ENCODE peak calls at places on chromosome 3, in five cellular contexts. One of them, this sample, is unnamed. For H3K36me3, the result is how much of the 10 kb centered on the place peaks cover.

GRCh38 chr3:50260942-50261441 is 8.0 kb upstream of the SEMA3B start:
- DNase-seq in mucosa of descending colon: no peak
- DNase-seq in Caco-2: no peak
- DNase-seq in heart left ventricle: no peak
- DNase-seq in heart right ventricle: no peak
- DNase-seq in this sample: no peak

GRCh38 chr3:137692803-137693431 is 71.2 kb upstream of the SOX14 start:
- DNase-seq in Caco-2: peak
- DNase-seq in heart right ventricle: no peak
- DNase-seq in mucosa of descending colon: peak
- DNase-seq in heart left ventricle: no peak
- DNase-seq in this sample: no peak

GRCh38 chr3:38000965-38001455 is 10.4 kb downstream of the VILL start:
- DNase-seq in heart right ventricle: no peak
- DNase-seq in mucosa of descending colon: peak
- DNase-seq in Caco-2: peak
- DNase-seq in heart left ventricle: no peak
- DNase-seq in this sample: peak

GRCh38 chr3:70984756-70985155 is 598.8 kb downstream of the FOXP1 start:
- DNase-seq in heart right ventricle: no peak
- DNase-seq in heart left ventricle: no peak
- DNase-seq in Caco-2: no peak
- DNase-seq in mucosa of descending colon: no peak
- DNase-seq in this sample: no peak

GRCh38 chr3:48187579-48188265 is 495 bp downstream of the CDC25A start:
- DNase-seq in heart left ventricle: peak
- DNase-seq in heart right ventricle: peak
- DNase-seq in mucosa of descending colon: peak
- DNase-seq in Caco-2: peak
- DNase-seq in this sample: peak

GRCh38 chr3:141083831-141084624 is 32.9 kb downstream of the SPSB4 start:
- DNase-seq in mucosa of descending colon: no peak
- DNase-seq in heart left ventricle: no peak
- DNase-seq in heart right ventricle: peak
- DNase-seq in Caco-2: peak
- DNase-seq in this sample: no peak

GRCh38 chr3:100205161-100205560 is 55.6 kb upstream of the TBC1D23 start:
- DNase-seq in mucosa of descending colon: no peak
- DNase-seq in Caco-2: no peak
- DNase-seq in heart right ventricle: no peak
- DNase-seq in heart left ventricle: no peak
- DNase-seq in this sample: no peak

GRCh38 chr3:175001091-175001490 is 142.0 kb downstream of the NAALADL2 start:
- DNase-seq in heart right ventricle: no peak
- DNase-seq in Caco-2: no peak
- DNase-seq in heart left ventricle: no peak
- DNase-seq in mucosa of descending colon: no peak
- DNase-seq in this sample: no peak

GRCh38 chr3:125317761-125318496 is 57.2 kb downstream of the ZNF148 start:
- DNase-seq in heart right ventricle: no peak
- DNase-seq in mucosa of descending colon: no peak
- DNase-seq in Caco-2: no peak
- DNase-seq in heart left ventricle: no peak
- DNase-seq in this sample: no peak

GRCh38 chr3:12467746-12468145 is 16.5 kb upstream of the TSEN2 start:
- DNase-seq in mucosa of descending colon: no peak
- DNase-seq in heart left ventricle: no peak
- DNase-seq in Caco-2: no peak
- DNase-seq in heart right ventricle: no peak
- DNase-seq in this sample: no peak

GRCh38 chr3:26622634-26623408 is at the start of gene LRRC3B:
- DNase-seq in heart left ventricle: no peak
- DNase-seq in Caco-2: no peak
- DNase-seq in heart right ventricle: no peak
- DNase-seq in mucosa of descending colon: no peak
- DNase-seq in this sample: no peak

GRCh38 chr3:172341482-172342059 is 106.7 kb downstream of the GHSR start:
- DNase-seq in Caco-2: no peak
- DNase-seq in mucosa of descending colon: peak
- DNase-seq in heart right ventricle: no peak
- DNase-seq in heart left ventricle: no peak
- DNase-seq in this sample: no peak

GRCh38 chr3:120615863-120616599 is 19.9 kb downstream of the NDUFB4 start:
- DNase-seq in Caco-2: no peak
- DNase-seq in mucosa of descending colon: peak
- DNase-seq in heart right ventricle: peak
- DNase-seq in heart left ventricle: peak
- DNase-seq in this sample: no peak

GRCh38 chr3:129576514-129577345 is 29.7 kb downstream of the PLXND1 start:
- DNase-seq in Caco-2: no peak
- DNase-seq in heart right ventricle: no peak
- DNase-seq in heart left ventricle: no peak
- DNase-seq in mucosa of descending colon: peak
- DNase-seq in this sample: peak

GRCh38 chr3:122789585-122790273 is 3.9 kb downstream of the HSPBAP1 start:
- DNase-seq in heart right ventricle: no peak
- DNase-seq in heart left ventricle: no peak
- DNase-seq in mucosa of descending colon: no peak
- DNase-seq in Caco-2: no peak
- DNase-seq in this sample: no peak

GRCh38 chr3:142613491-142613890 is 17.3 kb downstream of the PLS1 start:
- DNase-seq in heart right ventricle: no peak
- DNase-seq in mucosa of descending colon: peak
- DNase-seq in heart left ventricle: no peak
- DNase-seq in Caco-2: no peak
- DNase-seq in this sample: no peak

GRCh38 chr3:99896482-99896881 is 78.8 kb downstream of the CMSS1 start:
- DNase-seq in Caco-2: no peak
- DNase-seq in heart left ventricle: no peak
- DNase-seq in heart right ventricle: no peak
- DNase-seq in mucosa of descending colon: no peak
- DNase-seq in this sample: no peak

GRCh38 chr3:149180057-149180573 is 41.5 kb downstream of the CP start:
- DNase-seq in Caco-2: no peak
- DNase-seq in heart left ventricle: peak
- DNase-seq in mucosa of descending colon: peak
- DNase-seq in heart right ventricle: peak
- DNase-seq in this sample: peak

GRCh38 chr3:149277338-149277813 is 55.7 kb upstream of the CP start:
- DNase-seq in heart left ventricle: no peak
- DNase-seq in mucosa of descending colon: peak
- DNase-seq in heart right ventricle: no peak
- DNase-seq in Caco-2: no peak
- DNase-seq in this sample: no peak

GRCh38 chr3:16441306-16441898 is 72.1 kb downstream of the RFTN1 start:
- DNase-seq in Caco-2: no peak
- DNase-seq in heart left ventricle: no peak
- DNase-seq in heart right ventricle: no peak
- DNase-seq in mucosa of descending colon: no peak
- DNase-seq in this sample: no peak

GRCh38 chr3:156620901-156621300 is 53.5 kb upstream of the TIPARP start:
- DNase-seq in Caco-2: no peak
- DNase-seq in heart left ventricle: no peak
- DNase-seq in mucosa of descending colon: no peak
- DNase-seq in heart right ventricle: no peak
- DNase-seq in this sample: no peak

GRCh38 chr3:183823963-183824362 is 1.4 kb downstream of the MAP6D1 start:
- DNase-seq in heart left ventricle: no peak
- DNase-seq in mucosa of descending colon: no peak
- DNase-seq in heart right ventricle: no peak
- DNase-seq in Caco-2: no peak
- DNase-seq in this sample: no peak

GRCh38 chr3:194950906-194951628 is 265.4 kb downstream of the FAM43A start:
- DNase-seq in Caco-2: no peak
- DNase-seq in heart left ventricle: no peak
- DNase-seq in heart right ventricle: no peak
- DNase-seq in mucosa of descending colon: no peak
- DNase-seq in this sample: no peak

GRCh38 chr3:100745617-100746016 is 36.3 kb downstream of the TFG start:
- DNase-seq in heart left ventricle: no peak
- DNase-seq in mucosa of descending colon: no peak
- DNase-seq in heart right ventricle: no peak
- DNase-seq in Caco-2: no peak
- DNase-seq in this sample: no peak

GRCh38 chr3:63364495-63364894 is 86.4 kb downstream of the SYNPR start:
- DNase-seq in heart right ventricle: no peak
- DNase-seq in mucosa of descending colon: peak
- DNase-seq in heart left ventricle: no peak
- DNase-seq in Caco-2: no peak
- DNase-seq in this sample: no peak

GRCh38 chr3:61663728-61664492 is 102.5 kb downstream of the PTPRG start:
- DNase-seq in heart right ventricle: no peak
- DNase-seq in Caco-2: no peak
- DNase-seq in mucosa of descending colon: no peak
- DNase-seq in heart left ventricle: no peak
- DNase-seq in this sample: no peak

GRCh38 chr3:114582929-114583328 is 289.1 kb downstream of the TIGIT start:
- DNase-seq in heart right ventricle: no peak
- DNase-seq in Caco-2: no peak
- DNase-seq in mucosa of descending colon: no peak
- DNase-seq in heart left ventricle: no peak
- DNase-seq in this sample: no peak

GRCh38 chr3:68985391-68985790 is 28.1 kb downstream of the EOGT start:
- DNase-seq in heart left ventricle: no peak
- DNase-seq in mucosa of descending colon: no peak
- DNase-seq in Caco-2: no peak
- DNase-seq in heart right ventricle: no peak
- DNase-seq in this sample: no peak

GRCh38 chr3:186746008-186746407 is 28.8 kb downstream of the KNG1 start:
- DNase-seq in mucosa of descending colon: peak
- DNase-seq in Caco-2: peak
- DNase-seq in heart right ventricle: peak
- DNase-seq in heart left ventricle: peak
- DNase-seq in this sample: peak

GRCh38 chr3:5517921-5518320 is 330.4 kb downstream of the EDEM1 start:
- DNase-seq in heart right ventricle: no peak
- DNase-seq in Caco-2: no peak
- DNase-seq in heart left ventricle: no peak
- DNase-seq in mucosa of descending colon: no peak
- DNase-seq in this sample: no peak

DNA sequence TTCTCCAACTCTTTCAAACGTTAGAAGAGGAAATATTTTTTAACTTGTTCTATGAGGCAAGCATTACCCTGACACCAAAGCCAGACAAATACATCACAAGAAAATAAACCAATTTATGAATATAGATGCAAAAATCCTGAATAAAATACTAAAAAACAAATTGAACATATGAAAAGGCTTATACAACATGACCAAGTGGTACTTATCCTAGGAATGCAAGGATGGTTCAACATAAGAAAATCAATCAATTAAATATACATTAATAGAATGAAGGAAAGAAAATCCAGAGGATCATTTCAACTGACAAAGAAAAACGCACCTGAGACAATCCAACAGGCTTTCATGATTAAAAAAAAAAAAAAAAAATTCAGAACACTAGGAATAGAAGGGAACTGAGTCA is 17.1 kb downstream of the XPC start:
- DNase-seq in Caco-2: no peak
- DNase-seq in heart left ventricle: no peak
- DNase-seq in mucosa of descending colon: no peak
- DNase-seq in heart right ventricle: no peak
- DNase-seq in this sample: no peak
- H3K36me3 ChIP-seq in Caco-2: under half
- H3K36me3 ChIP-seq in heart left ventricle: half or more
- H3K36me3 ChIP-seq in mucosa of descending colon: under half
- H3K36me3 ChIP-seq in heart right ventricle: half or more
- H3K36me3 ChIP-seq in this sample: half or more

DNA sequence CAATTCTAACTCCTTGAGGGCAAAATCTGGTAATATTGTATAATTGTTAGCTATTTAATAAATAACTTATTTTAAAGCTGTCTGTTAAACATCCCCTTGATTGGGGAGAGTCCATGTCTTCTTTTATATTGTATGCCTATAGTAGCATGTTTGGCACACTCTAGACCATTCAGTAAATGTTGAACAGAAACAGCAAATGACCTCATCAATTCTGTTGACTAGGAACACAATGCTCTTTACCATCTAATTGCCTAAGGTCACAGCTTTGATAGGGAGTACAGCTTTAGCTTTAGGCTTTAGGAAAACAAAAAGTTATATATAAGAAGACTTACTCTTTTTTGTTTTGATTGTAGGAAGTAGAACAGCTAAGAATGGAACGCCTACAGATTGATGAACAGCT is 27.0 kb downstream of the DNAJC19 start:
- DNase-seq in heart left ventricle: no peak
- DNase-seq in heart right ventricle: no peak
- DNase-seq in Caco-2: no peak
- DNase-seq in mucosa of descending colon: no peak
- DNase-seq in this sample: no peak
- H3K36me3 ChIP-seq in heart left ventricle: under half
- H3K36me3 ChIP-seq in heart right ventricle: half or more
- H3K36me3 ChIP-seq in Caco-2: under half
- H3K36me3 ChIP-seq in mucosa of descending colon: under half
- H3K36me3 ChIP-seq in this sample: under half

GRCh38 chr3:66378256-66378655 is 122.6 kb downstream of the LRIG1 start:
- DNase-seq in mucosa of descending colon: peak
- DNase-seq in heart left ventricle: no peak
- DNase-seq in Caco-2: no peak
- DNase-seq in heart right ventricle: no peak
- DNase-seq in this sample: no peak

GRCh38 chr3:66376568-66376967 is 124.3 kb downstream of the LRIG1 start:
- DNase-seq in heart right ventricle: no peak
- DNase-seq in mucosa of descending colon: peak
- DNase-seq in heart left ventricle: no peak
- DNase-seq in Caco-2: no peak
- DNase-seq in this sample: no peak

GRCh38 chr3:66379565-66379964 is 121.3 kb downstream of the LRIG1 start:
- DNase-seq in Caco-2: no peak
- DNase-seq in heart left ventricle: no peak
- DNase-seq in heart right ventricle: no peak
- DNase-seq in mucosa of descending colon: no peak
- DNase-seq in this sample: no peak

GRCh38 chr3:66380200-66380932 is 120.5 kb downstream of the LRIG1 start:
- DNase-seq in heart right ventricle: no peak
- DNase-seq in mucosa of descending colon: no peak
- DNase-seq in heart left ventricle: no peak
- DNase-seq in Caco-2: no peak
- DNase-seq in this sample: no peak

DNA sequence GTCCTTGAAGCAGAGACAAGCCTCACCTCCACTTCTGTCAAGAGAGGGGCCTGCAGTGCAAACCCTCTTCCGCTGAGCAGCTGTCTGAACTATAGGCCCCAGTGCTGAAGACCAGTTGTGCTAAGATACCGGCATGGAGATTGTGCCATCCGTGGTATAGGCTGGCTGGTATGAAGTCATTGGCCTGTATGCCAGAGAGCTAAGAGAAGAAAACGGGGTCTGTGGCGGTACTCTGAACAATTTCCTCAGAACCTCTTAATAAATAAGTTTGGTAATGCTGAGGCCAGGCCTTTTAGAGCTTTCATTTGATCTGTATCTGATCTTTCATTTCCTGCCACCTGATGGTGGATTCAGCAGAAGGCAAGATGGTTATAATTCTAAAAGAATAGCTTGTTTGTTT is 123.0 kb downstream of the LRIG1 start:
- DNase-seq in heart left ventricle: no peak
- DNase-seq in heart right ventricle: no peak
- DNase-seq in mucosa of descending colon: no peak
- DNase-seq in Caco-2: no peak
- DNase-seq in this sample: no peak
- H3K36me3 ChIP-seq in heart left ventricle: under half
- H3K36me3 ChIP-seq in heart right ventricle: half or more
- H3K36me3 ChIP-seq in mucosa of descending colon: under half
- H3K36me3 ChIP-seq in Caco-2: under half
- H3K36me3 ChIP-seq in this sample: under half

GRCh38 chr3:42639192-42639591 is 14.3 kb upstream of the ZBTB47 start:
- DNase-seq in mucosa of descending colon: no peak
- DNase-seq in heart right ventricle: no peak
- DNase-seq in heart left ventricle: no peak
- DNase-seq in Caco-2: no peak
- DNase-seq in this sample: no peak
- H3K36me3 ChIP-seq in mucosa of descending colon: under half
- H3K36me3 ChIP-seq in heart right ventricle: half or more
- H3K36me3 ChIP-seq in heart left ventricle: under half
- H3K36me3 ChIP-seq in Caco-2: under half
- H3K36me3 ChIP-seq in this sample: under half

This sample was measured in pancreas.